ENCODE peak calls at places on chromosome 2, in ten cellular contexts. Z is cardiac muscle cell, X is progenitor cell of endocrine pancreas, J is thoracic aorta, M is PC-3, D is neural crest cell, A is GM13977, S is Caco-2, E is body of pancreas, F is B cell. H is an unnamed sample.

GRCh38 chr2:215410932-215411285 is 25.0 kb downstream of the FN1 start:
- DNase-seq in A (no peak), Z (peak; percentile 94), D (no peak), F (no peak), S (no peak), E (no peak), X (no peak), J (no peak), M (peak; percentile 97), H (peak; percentile 87)

GRCh38 chr2:176227874-176228273 is 39.4 kb downstream of the HOXD1 start:
- DNase-seq in Z (no peak), A (no peak), J (no peak), X (no peak), M (no peak), F (no peak), D (no peak), E (no peak), S (no peak), H (no peak)

GRCh38 chr2:46706264-46706983 is 209.2 kb downstream of the MCFD2 start:
- DNase-seq in Z (no peak), F (no peak), J (no peak), A (no peak), D (no peak), X (no peak), E (no peak), M (no peak), S (no peak), H (no peak)

GRCh38 chr2:161207941-161208340 is 47.7 kb downstream of the TANK start:
- DNase-seq in X (no peak), M (no peak), Z (peak; percentile 12), F (no peak), A (no peak), E (no peak), S (no peak), D (no peak), J (no peak), H (no peak)

GRCh38 chr2:1824202-1824905 is 80.0 kb upstream of the PXDN start:
- DNase-seq in Z (peak; percentile 26), D (no peak), X (no peak), J (peak; percentile 71), F (no peak), S (no peak), M (peak; percentile 34), E (no peak), A (no peak), H (no peak)

GRCh38 chr2:101307950-101308431 is 510 bp downstream of the RNF149 start:
- DNase-seq in M (peak; percentile 12), S (no peak), A (peak; percentile 58), Z (peak; percentile 11), F (no peak), X (peak; percentile 28), D (peak; percentile 14), E (peak; percentile 37), J (no peak), H (no peak)

GRCh38 chr2:95051636-95052035 is 26.1 kb downstream of the MAL start:
- DNase-seq in Z (no peak), A (no peak), X (no peak), J (no peak), M (no peak), F (no peak), S (no peak), E (no peak), D (no peak), H (no peak)

GRCh38 chr2:73295751-73296400 is 2.5 kb upstream of the EGR4 start:
- DNase-seq in E (no peak), J (no peak), A (no peak), M (peak; percentile 60), F (no peak), X (no peak), S (no peak), D (no peak), Z (peak; percentile 46), H (no peak)

GRCh38 chr2:25692737-25693445 is 19.5 kb upstream of the DTNB start:
- DNase-seq in A (no peak), D (no peak), J (no peak), F (no peak), S (no peak), X (no peak), M (peak; percentile 31), E (no peak), Z (no peak), H (no peak)
- TF ChIP-seq CTCF in A (no peak), D (no peak), J (no peak), F (no peak), S (no peak), X (no peak), M (peak; percentile 15), E (no peak), Z (no peak), H (no peak)

GRCh38 chr2:134227666-134228065 is 26.2 kb upstream of the MGAT5 start:
- DNase-seq in S (no peak), X (no peak), M (no peak), E (no peak), Z (no peak), F (no peak), A (no peak), D (no peak), J (no peak), H (no peak)

GRCh38 chr2:134229540-134229939 is 24.3 kb upstream of the MGAT5 start:
- DNase-seq in E (no peak), D (no peak), M (no peak), Z (no peak), S (no peak), X (no peak), J (no peak), F (no peak), A (no peak), H (no peak)

GRCh38 chr2:134226561-134226960 is 27.3 kb upstream of the MGAT5 start:
- DNase-seq in J (no peak), M (no peak), Z (no peak), D (no peak), E (no peak), S (no peak), X (no peak), F (no peak), A (no peak), H (no peak)

GRCh38 chr2:134230885-134231284 is 23.0 kb upstream of the MGAT5 start:
- DNase-seq in D (no peak), A (no peak), E (no peak), X (no peak), F (no peak), M (no peak), S (no peak), Z (no peak), J (no peak), H (no peak)

GRCh38 chr2:134228493-134228903 is 25.4 kb upstream of the MGAT5 start:
- DNase-seq in A (no peak), Z (no peak), F (no peak), E (no peak), D (no peak), J (no peak), M (peak; percentile 17), X (no peak), S (peak; percentile 36), H (no peak)
- TF ChIP-seq CTCF in A (peak; percentile 40), Z (peak; percentile 36), F (peak; percentile 24), E (peak; percentile 31), D (peak; percentile 51), J (peak; percentile 11), M (peak; percentile 56), X (peak; percentile 40), S (peak; percentile 64), H (peak; percentile 21)

GRCh38 chr2:64939332-64939917 is 49.8 kb upstream of the SLC1A4 start:
- DNase-seq in F (peak; percentile 54), D (no peak), X (no peak), M (no peak), A (peak; percentile 73), J (no peak), S (no peak), Z (no peak), E (no peak), H (no peak)
- TF ChIP-seq CTCF in F (peak; percentile 19), D (no peak), X (no peak), M (no peak), A (peak; percentile 42), J (no peak), S (no peak), Z (no peak), E (no peak), H (no peak)

GRCh38 chr2:138491495-138491862 is 10.1 kb upstream of the SPOPL start:
- DNase-seq in S (no peak), A (no peak), F (no peak), J (no peak), E (no peak), M (no peak), X (no peak), D (no peak), Z (no peak), H (no peak)

GRCh38 chr2:138485019-138485418 is 16.6 kb upstream of the SPOPL start:
- DNase-seq in M (peak; percentile 16), A (no peak), F (no peak), J (no peak), D (no peak), E (no peak), Z (no peak), S (no peak), X (no peak), H (no peak)

GRCh38 chr2:138490673-138491494 is 10.7 kb upstream of the SPOPL start:
- DNase-seq in D (no peak), M (peak; percentile 79), S (no peak), J (no peak), F (no peak), X (no peak), Z (no peak), E (no peak), A (no peak), H (no peak)

GRCh38 chr2:138492160-138492559 is 9.4 kb upstream of the SPOPL start:
- DNase-seq in S (no peak), J (no peak), A (no peak), M (no peak), E (no peak), F (no peak), Z (no peak), D (no peak), X (no peak), H (no peak)

DNA sequence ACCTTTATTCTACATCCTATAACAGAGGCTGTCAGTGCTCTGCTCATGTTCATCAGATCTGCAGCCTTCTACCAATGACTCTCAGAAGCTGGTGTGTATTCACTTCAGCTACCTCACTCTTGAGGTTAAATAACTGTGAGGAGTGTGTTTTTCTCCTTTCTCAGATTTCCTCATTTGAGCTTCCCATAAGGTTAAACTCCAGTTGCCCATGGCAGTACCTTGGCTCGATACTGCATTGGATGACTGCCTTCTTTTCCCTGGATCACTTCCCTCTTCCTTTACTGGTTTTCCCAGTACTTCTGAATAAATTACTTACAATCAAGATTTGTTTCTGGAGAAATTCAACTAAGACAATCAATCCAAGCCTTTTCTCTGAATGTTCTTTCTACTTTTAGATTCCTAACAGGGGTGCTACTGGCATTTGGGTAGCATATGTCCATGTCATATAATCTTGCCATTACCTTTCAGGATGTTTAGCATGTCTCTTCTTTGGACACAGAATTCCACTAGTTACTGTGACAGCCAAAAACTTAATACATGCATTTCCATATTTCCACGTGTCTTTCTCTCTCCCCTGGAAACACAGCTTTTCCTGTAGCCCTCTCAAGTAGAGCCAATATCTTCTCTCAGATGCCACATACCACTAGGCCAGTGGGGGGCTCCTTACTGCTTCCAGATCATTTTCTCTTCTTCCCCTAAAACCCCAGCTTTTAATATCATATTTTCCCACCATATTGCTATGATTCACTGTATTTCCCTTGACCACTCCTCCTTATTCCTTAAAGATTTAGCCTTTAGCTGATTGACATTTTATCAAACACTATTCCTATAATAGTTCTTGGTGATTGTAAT is 15.0 kb upstream of the SPOPL start:
- DNase-seq in F (no peak), Z (peak; percentile 4), E (peak; percentile 22), M (no peak), X (no peak), D (no peak), S (no peak), J (no peak), A (no peak), H (no peak)
- TF ChIP-seq CTCF in F (no peak), Z (no peak), E (no peak), M (peak; percentile 21), X (peak; percentile 8), D (no peak), S (no peak), J (no peak), A (peak; percentile 43), H (no peak)